ENCODE peak calls at places on chromosomes 1 and 21, in seven cellular contexts. T, D, A, E, P, G and U are unnamed samples.

GRCh38 chr1:39898146-39898545 is 3.6 kb downstream of the MYCL start:
- DNase-seq in A (no peak), D (no peak), T (no peak), G (no peak), P (no peak), E (no peak), U (no peak)

GRCh38 chr21:38817371-38818335 is 11.9 kb downstream of the ETS2 start:
- DNase-seq in E (no peak), A (peak; percentile 81), D (no peak), T (no peak), P (no peak), G (no peak), U (no peak)

GRCh38 chr1:154799188-154799587 is 70.9 kb downstream of the KCNN3 start:
- DNase-seq in T (no peak), A (no peak), E (no peak), D (no peak), G (no peak), P (no peak), U (no peak)

GRCh38 chr1:14672030-14672429 is 73.5 kb downstream of the KAZN start:
- DNase-seq in P (no peak), G (no peak), E (no peak), D (no peak), A (no peak), T (no peak), U (no peak)

GRCh38 chr1:246724725-246725095 is 501 bp downstream of the SCCPDH start:
- DNase-seq in E (peak; percentile 15), D (no peak), A (no peak), G (peak; percentile 18), P (peak; percentile 23), T (no peak), U (no peak)

GRCh38 chr1:29256979-29257804 is 20.9 kb downstream of the PTPRU start:
- DNase-seq in P (no peak), A (peak; percentile 14), E (peak; percentile 26), T (no peak), D (no peak), G (peak; percentile 27), U (no peak)

GRCh38 chr1:99640672-99641071 is 5.2 kb upstream of the PALMD start:
- DNase-seq in P (no peak), G (no peak), T (no peak), E (no peak), D (no peak), A (no peak), U (no peak)

GRCh38 chr1:205714190-205714905 is 34.0 kb upstream of the SLC45A3 start:
- DNase-seq in T (no peak), D (no peak), E (no peak), G (no peak), A (peak; percentile 59), P (peak; percentile 23), U (no peak)

GRCh38 chr1:9651565-9652378 is at the start of gene PIK3CD:
- DNase-seq in E (no peak), T (no peak), P (no peak), G (peak; percentile 80), A (peak; percentile 25), D (no peak), U (no peak)

GRCh38 chr1:60972841-60973364 is 109.5 kb upstream of the NFIA start:
- DNase-seq in E (no peak), P (peak; percentile 69), G (no peak), T (no peak), D (no peak), A (peak; percentile 89), U (no peak)

GRCh38 chr1:224300346-224300745 is 29.6 kb downstream of the NVL start:
- DNase-seq in P (peak; percentile 53), T (no peak), E (no peak), D (no peak), G (no peak), A (peak; percentile 82), U (no peak)

GRCh38 chr1:228035844-228036243 is 29.0 kb downstream of the WNT3A start:
- DNase-seq in G (no peak), E (no peak), T (no peak), D (no peak), P (no peak), A (no peak), U (peak; percentile 54)

GRCh38 chr1:167909691-167910180 is 4.2 kb downstream of the ADCY10 start:
- DNase-seq in D (no peak), E (no peak), A (no peak), G (no peak), P (no peak), T (no peak), U (no peak)

GRCh38 chr21:36854391-36854790 is 112.1 kb downstream of the HLCS start:
- DNase-seq in A (no peak), T (no peak), G (peak; percentile 79), E (no peak), D (peak; percentile 30), P (no peak), U (no peak)

GRCh38 chr1:195188821-195189220 is 1419.4 kb downstream of the KCNT2 start:
- DNase-seq in G (no peak), T (no peak), A (peak; percentile 1), D (no peak), E (no peak), P (peak; percentile 4), U (no peak)

GRCh38 chr1:78836736-78837135 is 169.8 kb downstream of the ADGRL4 start:
- DNase-seq in A (no peak), G (no peak), P (no peak), D (no peak), E (no peak), T (no peak), U (no peak)

GRCh38 chr1:39158330-39159086 is 46.0 kb upstream of the MACF1 start:
- DNase-seq in E (no peak), T (no peak), P (no peak), G (peak; percentile 55), A (peak; percentile 82), D (no peak), U (no peak)

GRCh38 chr1:233143266-233143665 is 152.3 kb downstream of the PCNX2 start:
- DNase-seq in P (no peak), E (no peak), G (no peak), A (no peak), D (no peak), T (no peak), U (no peak)

GRCh38 chr1:115429884-115430283 is 91.8 kb upstream of the NGF start:
- DNase-seq in D (no peak), T (no peak), A (peak; percentile 74), P (peak; percentile 22), G (no peak), E (no peak), U (no peak)

GRCh38 chr21:24367936-24368335 is 1239.3 kb downstream of the MRPL39 start:
- DNase-seq in G (no peak), P (peak; percentile 46), E (no peak), D (no peak), T (no peak), A (no peak), U (no peak)

DNA sequence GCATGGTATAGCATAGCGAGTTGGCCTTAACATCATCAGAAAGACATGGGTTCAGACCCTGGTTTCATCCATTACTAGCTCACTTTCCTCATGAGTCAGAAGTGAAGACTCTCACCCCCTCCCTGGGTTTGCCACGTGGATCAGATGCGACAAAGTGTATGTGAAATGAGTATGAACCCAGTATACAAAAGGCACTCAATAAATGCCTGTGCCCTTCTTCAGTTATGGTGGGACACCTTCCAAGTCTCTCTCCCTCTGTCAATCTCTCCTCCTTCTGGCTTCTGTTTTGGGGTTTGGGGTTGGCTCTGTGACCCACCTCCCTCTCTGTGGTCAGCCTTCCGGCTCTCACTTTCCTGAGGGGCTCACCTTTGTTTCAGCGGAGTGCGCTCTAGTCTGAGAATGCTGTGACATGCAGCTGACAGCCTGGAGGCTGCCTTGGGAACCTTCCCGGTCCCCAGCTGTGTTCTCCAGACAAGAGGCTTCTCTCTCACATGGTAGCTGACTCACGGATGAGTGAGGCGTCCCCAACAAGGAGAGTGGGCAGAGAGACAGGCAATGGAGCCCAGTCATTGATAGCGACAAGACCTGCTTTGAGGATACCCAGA is 155.0 kb upstream of the EDN2 start:
- DNase-seq in D (no peak), T (no peak), E (no peak), P (no peak), A (peak; percentile 65), G (no peak), U (peak; percentile 82)
- TF ChIP-seq CTCF in D (no peak), T (no peak), E (no peak), P (no peak), A (no peak), G (no peak), U (no peak)

DNA sequence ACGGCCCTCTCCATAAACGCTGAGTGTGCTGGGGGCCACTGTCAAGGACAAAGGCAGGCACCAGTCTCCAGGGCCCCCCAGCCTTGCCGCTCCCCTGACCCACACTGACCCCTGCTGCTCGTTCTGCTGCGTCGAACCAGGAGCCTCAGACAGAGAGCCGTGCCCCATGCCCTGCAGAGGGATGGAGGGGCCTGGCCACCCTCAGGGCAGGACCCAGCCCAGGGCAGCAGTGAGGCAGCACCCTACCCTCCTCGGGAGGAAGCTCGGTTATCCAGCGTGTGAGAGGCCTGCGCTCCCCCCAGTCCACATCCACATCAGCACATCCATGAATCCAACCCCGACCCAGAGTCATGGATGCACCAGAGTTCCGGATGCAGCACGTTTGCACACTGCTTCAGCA is 15.1 kb downstream of the WDR4 start:
- DNase-seq in P (no peak), T (no peak), D (no peak), A (no peak), G (no peak), E (no peak), U (no peak)
- TF ChIP-seq CTCF in P (no peak), T (no peak), D (no peak), A (no peak), G (no peak), E (no peak), U (no peak)

DNA sequence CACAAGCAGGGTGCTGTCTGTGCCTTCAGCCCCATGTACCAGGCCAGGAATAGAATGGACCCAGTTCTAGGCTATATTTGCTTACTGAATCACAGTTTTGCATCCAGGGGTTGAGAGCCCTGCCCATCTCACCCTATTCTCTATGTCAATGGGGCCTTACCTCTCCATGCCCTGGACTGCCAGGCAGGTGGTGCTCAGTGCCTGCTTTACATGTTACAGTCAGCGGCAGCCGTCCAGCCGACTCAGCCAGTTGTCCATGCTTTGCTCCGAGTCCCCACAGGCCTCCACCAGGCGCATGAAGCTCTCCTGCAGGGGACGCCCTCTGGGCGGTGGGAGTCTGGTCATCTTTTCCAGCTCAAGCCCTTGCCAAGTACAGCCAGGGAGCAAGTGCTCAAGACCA is 12.2 kb upstream of the FAM167B start:
- DNase-seq in P (no peak), G (no peak), T (no peak), D (no peak), A (no peak), E (no peak), U (no peak)
- TF ChIP-seq CTCF in P (no peak), G (no peak), T (no peak), D (no peak), A (no peak), E (no peak), U (no peak)

DNA sequence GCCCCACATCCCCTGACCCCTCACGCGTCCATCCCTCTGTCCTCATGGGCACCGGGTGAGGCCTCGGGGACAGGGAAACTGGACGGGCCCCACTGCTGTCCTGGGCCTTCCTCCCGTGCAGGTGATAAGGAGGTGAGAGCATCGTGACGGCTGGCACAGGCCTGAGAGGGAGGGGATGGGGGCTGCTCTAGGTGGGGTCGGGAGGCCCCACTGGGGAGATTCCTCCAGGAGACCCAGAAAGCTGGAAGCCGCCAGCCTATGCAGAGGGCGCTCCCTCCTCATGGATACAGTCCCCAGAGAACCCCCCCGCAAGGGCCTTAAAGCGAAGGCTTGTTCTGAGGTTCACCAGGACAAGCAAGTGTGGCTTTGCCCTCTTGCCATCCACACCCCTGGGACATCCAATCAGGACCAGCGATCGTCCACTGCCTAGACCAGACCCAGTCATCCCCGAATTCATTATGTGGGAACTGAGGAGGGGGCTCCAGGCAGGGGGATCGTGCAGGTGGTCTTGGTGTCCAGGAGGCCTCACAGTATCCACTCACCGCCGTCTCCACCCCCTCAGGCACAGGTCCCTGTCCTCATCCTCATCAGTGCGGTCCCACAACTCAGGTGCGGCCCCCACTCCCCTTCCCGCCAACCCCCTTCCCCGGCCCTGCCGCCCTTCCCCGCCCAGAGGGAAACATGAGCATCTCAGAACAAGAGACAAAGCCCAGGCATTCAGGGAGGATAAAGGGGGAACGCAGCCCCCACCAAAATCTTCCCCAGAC is 45.3 kb upstream of the COL18A1 start:
- DNase-seq in E (no peak), G (peak; percentile 32), A (no peak), P (no peak), T (no peak), D (no peak), U (no peak)
- TF ChIP-seq CTCF in E (no peak), G (no peak), A (no peak), P (no peak), T (no peak), D (no peak), U (no peak)